ENCODE peak calls at places on chromosomes 3 and 15, in nine cellular contexts. O is brain microvascular endothelial cell, S is BE2C, X is lung, B is thyroid gland, G is transverse colon, T is kidney epithelial cell, H is breast epithelium, V is K562. U is an unnamed sample.

GRCh38 chr3:10366681-10367101 is 45.8 kb upstream of the SEC13 start:
- DNase-seq in V (no peak), G (no peak), X (no peak), S (no peak), B (no peak), H (no peak), T (peak; percentile 97), O (peak; percentile 99), U (no peak)

GRCh38 chr15:68262514-68263356 is 14.8 kb upstream of the FEM1B start:
- DNase-seq in T (no peak), X (no peak), G (no peak), O (no peak), V (no peak), S (no peak), H (no peak), B (no peak), U (no peak)

GRCh38 chr15:47609693-47610092 is 107.6 kb upstream of the SEMA6D start:
- DNase-seq in X (no peak), B (no peak), V (no peak), O (no peak), H (no peak), T (no peak), S (peak; percentile 51), G (peak; percentile 23), U (no peak)

GRCh38 chr3:29317659-29318173 is 36.8 kb downstream of the RBMS3 start:
- DNase-seq in H (no peak), G (no peak), B (no peak), T (no peak), S (no peak), O (no peak), X (no peak), V (no peak), U (no peak)

GRCh38 chr3:11455977-11456376 is 183.8 kb downstream of the ATG7 start:
- DNase-seq in H (no peak), V (no peak), S (no peak), X (no peak), G (no peak), T (no peak), B (no peak), O (peak; percentile 94), U (no peak)

GRCh38 chr3:53844262-53845102 is 1.7 kb downstream of the CHDH start:
- DNase-seq in S (no peak), H (no peak), O (no peak), G (peak; percentile 47), X (no peak), T (no peak), V (no peak), B (no peak), U (no peak)

GRCh38 chr3:64685331-64685799 is 2.4 kb downstream of the ADAMTS9 start:
- DNase-seq in G (peak; percentile 48), V (no peak), B (peak; percentile 44), O (no peak), H (no peak), X (no peak), T (no peak), S (no peak), U (peak; percentile 34)

GRCh38 chr3:10945683-10946287 is 46.8 kb upstream of the SLC6A1 start:
- DNase-seq in T (no peak), V (peak; percentile 89), G (peak; percentile 39), B (peak; percentile 58), O (no peak), X (peak; percentile 56), S (peak; percentile 69), H (no peak), U (peak; percentile 40)

GRCh38 chr15:100022426-100022825 is 289.2 kb upstream of the LYSMD4 start:
- DNase-seq in T (no peak), S (no peak), X (no peak), G (no peak), H (no peak), V (no peak), B (no peak), O (no peak), U (no peak)

GRCh38 chr3:40615916-40616315 is 91.2 kb downstream of the ZNF621 start:
- DNase-seq in O (no peak), H (no peak), V (no peak), B (no peak), G (no peak), T (no peak), X (no peak), S (no peak), U (no peak)

GRCh38 chr3:192331749-192332385 is 395.5 kb downstream of the FGF12 start:
- DNase-seq in O (no peak), X (no peak), G (no peak), H (no peak), T (no peak), V (no peak), S (no peak), B (no peak), U (no peak)

GRCh38 chr3:23075478-23075877 is 127.6 kb upstream of the UBE2E2 start:
- DNase-seq in G (no peak), H (no peak), V (no peak), O (peak; percentile 75), S (no peak), X (no peak), T (no peak), B (no peak), U (no peak)

GRCh38 chr3:25663324-25664065 is 1.2 kb downstream of the TOP2B start:
- DNase-seq in S (no peak), G (peak; percentile 27), O (no peak), B (no peak), H (no peak), X (no peak), T (no peak), V (peak; percentile 44), U (no peak)

GRCh38 chr3:192818126-192818525 is 90.8 kb upstream of the FGF12 start:
- DNase-seq in H (no peak), S (no peak), V (no peak), B (no peak), O (no peak), T (no peak), G (no peak), X (no peak), U (no peak)

GRCh38 chr15:70559223-70559823 is 204.0 kb downstream of the UACA start:
- DNase-seq in T (no peak), G (peak; percentile 51), B (peak; percentile 9), X (peak; percentile 33), V (no peak), H (peak; percentile 20), S (no peak), O (peak; percentile 21), U (peak; percentile 10)

GRCh38 chr3:121897296-121897695 is 3.1 kb downstream of the SLC15A2 start:
- DNase-seq in O (no peak), S (no peak), T (no peak), X (no peak), V (no peak), B (no peak), H (no peak), G (no peak), U (no peak)

GRCh38 chr3:57963811-57964346 is 44.3 kb upstream of the FLNB start:
- DNase-seq in O (no peak), S (no peak), V (no peak), B (no peak), X (no peak), H (peak; percentile 27), T (no peak), G (no peak), U (no peak)

GRCh38 chr15:39455502-39455991 is 125.3 kb upstream of the THBS1 start:
- DNase-seq in O (peak; percentile 77), S (no peak), T (no peak), G (no peak), X (no peak), V (peak; percentile 47), H (no peak), B (no peak), U (no peak)

GRCh38 chr3:145333931-145334330 is 827.1 kb downstream of the PLOD2 start:
- DNase-seq in O (no peak), B (no peak), T (no peak), G (no peak), H (no peak), V (no peak), S (no peak), X (no peak), U (no peak)

DNA sequence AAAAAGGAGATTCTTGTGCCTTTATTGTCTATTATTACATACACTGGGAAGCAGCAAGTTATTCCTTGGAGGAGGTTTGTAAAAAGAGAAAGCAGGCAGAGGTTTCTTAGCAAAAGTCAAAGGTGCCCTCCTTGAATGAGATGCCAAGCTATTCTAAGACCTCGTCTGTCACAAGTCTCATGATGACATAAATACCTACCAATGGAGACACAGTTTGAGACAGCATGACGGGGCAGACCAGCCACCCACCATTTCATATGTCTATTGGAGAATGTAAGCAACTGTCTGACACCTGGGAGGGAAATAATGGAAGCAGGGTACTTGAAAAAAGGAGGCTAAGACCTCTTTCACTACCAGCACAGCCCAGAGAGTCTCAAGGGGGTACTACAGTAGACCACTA is 2.2 kb downstream of the RGMA start:
- DNase-seq in H (no peak), S (no peak), V (no peak), B (no peak), X (no peak), O (no peak), T (no peak), G (no peak), U (no peak)
- H3K4me3 ChIP-seq in H (peak overlapping the region; percentile 26), S (no peak overlapping the region), V (no peak overlapping the region), B (no peak overlapping the region), X (no peak overlapping the region), O (no peak overlapping the region), T (no peak overlapping the region), G (no peak overlapping the region), U (no peak overlapping the region)

GRCh38 chr15:44712108-44713005 is 1.0 kb downstream of the B2M start:
- DNase-seq in O (peak; percentile 85), G (peak; percentile 80), B (peak; percentile 71), S (peak; percentile 66), V (peak; percentile 15), X (peak; percentile 82), T (peak; percentile 29), H (peak; percentile 68), U (peak; percentile 82)
- H3K36me3 ChIP-seq in O (peaks cover 28% of the 10 kb centered on the region), G (no peaks in the 10 kb centered on the region), B (peaks cover 24% of the 10 kb centered on the region), S (peaks cover 25% of the 10 kb centered on the region), V (peaks cover 33% of the 10 kb centered on the region), X (peaks cover 18% of the 10 kb centered on the region), T (peaks cover 2% of the 10 kb centered on the region), H (peaks cover 8% of the 10 kb centered on the region), U (peaks cover 6% of the 10 kb centered on the region)

GRCh38 chr3:34973586-34973985 is 665.7 kb upstream of the ARPP21 start:
- DNase-seq in S (no peak), G (no peak), X (no peak), T (no peak), V (no peak), H (no peak), B (no peak), O (no peak), U (no peak)

GRCh38 chr3:34969513-34969912 is 669.8 kb upstream of the ARPP21 start:
- DNase-seq in S (no peak), V (no peak), H (no peak), X (no peak), G (no peak), T (no peak), O (no peak), B (no peak), U (no peak)
- TF ChIP-seq CTCF in S (no peak), V (no peak), H (no peak), X (no peak), G (no peak), T (no peak), O (peak; percentile 12), B (no peak), U (no peak)

DNA sequence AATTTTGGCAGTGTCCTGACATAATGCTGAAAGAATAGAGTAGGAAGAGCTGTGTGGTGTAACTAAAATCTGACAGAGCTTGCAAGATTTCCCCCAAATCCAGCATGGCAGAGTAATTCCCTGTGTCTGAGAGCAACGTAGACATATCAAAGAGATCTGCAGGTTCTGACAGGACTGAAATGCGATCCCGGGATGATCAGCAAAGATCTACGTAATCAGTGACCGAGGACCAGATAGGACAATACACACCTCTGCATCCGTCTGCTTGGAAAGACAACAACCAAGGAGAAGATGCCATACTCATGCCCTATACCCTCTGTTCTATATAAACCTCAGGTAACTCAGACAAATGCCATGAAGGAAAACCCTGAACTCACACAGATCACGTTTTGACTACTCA is 26.6 kb upstream of the SYNPR start:
- DNase-seq in B (no peak), T (no peak), V (no peak), G (no peak), H (no peak), S (no peak), X (no peak), O (no peak), U (no peak)
- H3K4me3 ChIP-seq in B (no peak overlapping the region), T (no peak overlapping the region), V (no peak overlapping the region), G (no peak overlapping the region), H (no peak overlapping the region), S (no peak overlapping the region), X (no peak overlapping the region), O (no peak overlapping the region), U (no peak overlapping the region)

U was measured in prostate gland.